ENCODE peak calls at places on chromosomes 4 and X, in six cellular contexts. U, H, A, J, M and C are unnamed samples.

GRCh38 chr4:89307446-89308160 is at the start of gene GPRIN3:
- DNase-seq in U (no peak), H (peak; percentile 55), A (peak; percentile 50), J (no peak), M (peak; percentile 82), C (no peak)

GRCh38 chr4:123930971-123931370 is 534.4 kb downstream of the SPRY1 start:
- DNase-seq in U (peak; percentile 12), H (no peak), A (peak; percentile 26), J (no peak), M (no peak), C (peak; percentile 34)

GRCh38 chr4:151541438-151542071 is 132.6 kb downstream of the FHIP1A start:
- DNase-seq in U (peak; percentile 58), H (peak; percentile 5), A (peak; percentile 84), J (no peak), M (peak; percentile 78), C (no peak)

GRCh38 chr4:116531870-116532269 is 553.5 kb downstream of the TRAM1L1 start:
- DNase-seq in U (no peak), H (no peak), A (peak; percentile 27), J (no peak), M (peak; percentile 83), C (no peak)

GRCh38 chr4:168524006-168524405 is 27.2 kb downstream of the PALLD start:
- DNase-seq in U (peak; percentile 88), H (no peak), A (peak; percentile 87), J (no peak), M (no peak), C (peak; percentile 63)

GRCh38 chr4:143358923-143359694 is 22.4 kb downstream of the GAB1 start:
- DNase-seq in U (peak; percentile 93), H (no peak), A (peak; percentile 84), J (no peak), M (no peak), C (peak; percentile 80)

GRCh38 chr4:189355590-189355989 is 585.1 kb upstream of the FRG1 start:
- DNase-seq in U (no peak), H (no peak), A (no peak), J (no peak), M (no peak), C (no peak)

GRCh38 chrX:148049441-148049840 is 68.3 kb downstream of the FMR1NB start:
- DNase-seq in U (peak; percentile 18), H (peak; percentile 32), A (peak; percentile 33), J (no peak), M (peak; percentile 45), C (peak; percentile 70)

GRCh38 chr4:87141428-87141827 is 79.0 kb downstream of the KLHL8 start:
- DNase-seq in U (no peak), H (no peak), A (no peak), J (no peak), M (no peak), C (no peak)

GRCh38 chr4:26048378-26048882 is 134.4 kb downstream of the SMIM20 start:
- DNase-seq in U (peak; percentile 92), H (no peak), A (peak; percentile 46), J (no peak), M (no peak), C (peak; percentile 68)

GRCh38 chr4:168388890-168389289 is 70.3 kb upstream of the DDX60 start:
- DNase-seq in U (peak; percentile 70), H (no peak), A (peak; percentile 33), J (no peak), M (no peak), C (no peak)

GRCh38 chr4:32435320-32435719 is 1715.2 kb downstream of the PCDH7 start:
- DNase-seq in U (no peak), H (no peak), A (no peak), J (no peak), M (no peak), C (peak; percentile 3)

GRCh38 chr4:179415842-179416223 is 1973.6 kb upstream of the AGA start:
- DNase-seq in U (peak; percentile 10), H (no peak), A (peak; percentile 82), J (no peak), M (peak; percentile 34), C (no peak)

GRCh38 chr4:4519296-4519898 is 22.5 kb downstream of the STX18 start:
- DNase-seq in U (peak; percentile 33), H (no peak), A (peak; percentile 57), J (no peak), M (peak; percentile 29), C (peak; percentile 44)

DNA sequence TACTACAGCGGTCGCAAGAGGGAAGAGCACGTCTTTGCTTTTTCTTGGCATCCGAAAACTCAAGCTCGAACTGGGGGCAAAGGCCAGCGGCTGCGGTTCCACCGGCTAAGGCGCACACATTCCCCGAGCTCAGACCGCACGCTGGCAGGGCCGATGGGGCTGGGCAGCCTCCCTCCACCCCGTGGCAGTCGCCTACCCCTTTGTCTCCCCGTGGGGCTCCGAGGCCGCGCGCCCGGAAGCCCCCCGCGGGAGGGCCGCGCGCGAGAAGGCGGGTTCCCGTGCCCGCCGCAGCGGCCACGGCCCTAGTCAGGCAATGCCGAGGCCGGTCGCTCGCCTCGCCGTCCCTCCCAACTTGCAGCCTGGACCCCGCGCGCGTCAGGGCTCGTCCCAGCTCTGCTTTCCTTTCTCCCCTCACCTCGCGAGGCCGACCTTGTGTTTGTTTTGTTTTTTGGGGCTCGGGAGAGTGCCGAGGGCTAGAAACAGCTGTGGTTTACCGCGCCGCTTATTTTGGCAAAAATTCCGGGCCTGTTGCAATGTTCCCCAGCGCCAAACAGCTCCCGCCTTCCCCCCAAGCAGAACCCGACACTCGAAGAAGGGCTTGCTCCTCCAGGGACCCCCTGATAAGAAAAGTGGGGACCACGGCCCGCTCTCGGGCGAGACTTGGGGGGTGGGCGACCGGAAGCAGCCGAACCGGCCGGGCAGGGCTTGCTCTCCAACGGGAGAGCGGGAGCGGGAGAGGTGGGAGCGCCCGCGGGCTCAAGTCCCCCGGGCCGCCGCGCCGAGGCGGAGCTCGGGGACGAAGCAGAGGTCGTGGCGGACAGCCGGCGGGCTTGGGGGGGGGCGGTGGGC is 553 bp upstream of the N4BP2 start:
- DNase-seq in U (peak; percentile 83), H (peak; percentile 76), A (peak; percentile 93), J (no peak), M (peak; percentile 87), C (peak; percentile 55)
- H3K4ac ChIP-seq in U (peak overlapping the region; percentile 74), H (no peak overlapping the region), A (peak overlapping the region; percentile 98), J (no peak overlapping the region), M (peak overlapping the region; percentile 74), C (peak overlapping the region; percentile 96)

DNA sequence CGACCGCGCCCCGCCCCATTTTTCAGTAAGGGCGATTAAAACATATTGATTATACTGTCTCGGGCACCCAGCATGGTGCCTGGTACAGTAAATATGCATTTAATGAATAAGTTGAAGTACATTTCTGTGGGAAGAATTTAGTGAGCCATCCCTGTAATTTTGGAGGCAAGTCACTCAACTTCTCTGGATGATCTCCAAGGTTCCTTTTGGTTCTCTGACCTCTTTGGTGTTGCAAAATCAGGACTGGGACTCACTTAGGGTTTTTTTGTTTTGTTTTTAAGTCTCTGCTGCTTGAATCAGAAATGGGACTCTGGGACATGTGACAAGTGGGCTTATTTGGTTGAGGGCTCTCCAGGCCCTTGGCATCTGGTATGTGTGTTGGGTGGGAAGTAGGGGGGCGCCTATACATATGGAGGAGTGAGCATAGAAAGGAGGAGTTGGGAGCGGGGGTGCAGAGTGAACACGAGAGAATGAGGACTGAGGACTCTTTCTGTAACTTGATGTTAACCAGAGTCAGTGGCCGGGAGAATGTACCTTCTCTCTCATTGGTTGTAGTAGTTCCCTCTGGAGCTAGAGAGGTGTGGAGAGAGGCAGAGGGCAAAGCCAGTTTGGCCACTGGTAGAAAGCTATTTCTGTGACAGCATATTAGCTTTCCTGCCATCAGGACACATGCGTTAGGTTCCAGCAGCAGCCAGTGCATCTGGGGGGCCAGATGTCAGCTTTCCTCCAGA is 1.9 kb downstream of the ARHGAP10 start:
- DNase-seq in U (peak; percentile 58), H (no peak), A (peak; percentile 59), J (no peak), M (peak; percentile 44), C (no peak)
- H3K4me3 ChIP-seq in U (peak overlapping the region; percentile 97), H (no peak overlapping the region), A (no peak overlapping the region), J (peak overlapping the region; percentile 97), M (no peak overlapping the region), C (no peak overlapping the region)

DNA sequence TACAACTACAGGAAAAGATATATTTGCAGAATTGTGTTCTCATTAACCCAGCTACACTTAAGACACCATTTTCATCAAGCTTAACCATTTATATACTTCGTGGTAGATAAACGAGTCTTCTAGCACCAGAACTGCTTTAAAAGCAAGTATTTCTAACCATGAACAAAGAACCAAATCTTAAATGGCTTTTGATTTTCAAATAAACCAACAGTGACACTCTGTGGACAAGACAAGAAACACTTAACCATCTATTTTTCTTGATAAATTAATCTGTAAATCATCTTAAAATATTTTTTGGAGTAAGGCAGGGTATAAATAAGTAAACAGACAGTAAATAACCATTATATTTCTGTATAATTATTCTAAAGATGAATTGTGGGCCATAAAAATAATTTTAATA is 10.2 kb downstream of the BEND2 start:
- DNase-seq in U (peak; percentile 4), H (no peak), A (no peak), J (no peak), M (peak; percentile 7), C (no peak)
- H3K4ac ChIP-seq in U (no peak overlapping the region), H (no peak overlapping the region), A (no peak overlapping the region), J (no peak overlapping the region), M (no peak overlapping the region), C (no peak overlapping the region)

GRCh38 chr4:7868430-7868775 is 71.3 kb downstream of the AFAP1 start:
- DNase-seq in U (no peak), H (no peak), A (no peak), J (no peak), M (no peak), C (no peak)
- H3K4me3 ChIP-seq in U (no peak overlapping the region), H (no peak overlapping the region), A (no peak overlapping the region), J (no peak overlapping the region), M (no peak overlapping the region), C (no peak overlapping the region)

GRCh38 chr4:78551420-78552351 is at the start of gene ANXA3:
- DNase-seq in U (no peak), H (no peak), A (peak; percentile 24), J (no peak), M (peak; percentile 86), C (peak; percentile 52)
- H3K4ac ChIP-seq in U (peak within 1 kb of the TSS; percentile 68), H (no peak within 1 kb of the TSS), A (peak within 1 kb of the TSS; percentile 86), J (no peak within 1 kb of the TSS), M (peak within 1 kb of the TSS; percentile 44), C (peak within 1 kb of the TSS; percentile 97)

DNA sequence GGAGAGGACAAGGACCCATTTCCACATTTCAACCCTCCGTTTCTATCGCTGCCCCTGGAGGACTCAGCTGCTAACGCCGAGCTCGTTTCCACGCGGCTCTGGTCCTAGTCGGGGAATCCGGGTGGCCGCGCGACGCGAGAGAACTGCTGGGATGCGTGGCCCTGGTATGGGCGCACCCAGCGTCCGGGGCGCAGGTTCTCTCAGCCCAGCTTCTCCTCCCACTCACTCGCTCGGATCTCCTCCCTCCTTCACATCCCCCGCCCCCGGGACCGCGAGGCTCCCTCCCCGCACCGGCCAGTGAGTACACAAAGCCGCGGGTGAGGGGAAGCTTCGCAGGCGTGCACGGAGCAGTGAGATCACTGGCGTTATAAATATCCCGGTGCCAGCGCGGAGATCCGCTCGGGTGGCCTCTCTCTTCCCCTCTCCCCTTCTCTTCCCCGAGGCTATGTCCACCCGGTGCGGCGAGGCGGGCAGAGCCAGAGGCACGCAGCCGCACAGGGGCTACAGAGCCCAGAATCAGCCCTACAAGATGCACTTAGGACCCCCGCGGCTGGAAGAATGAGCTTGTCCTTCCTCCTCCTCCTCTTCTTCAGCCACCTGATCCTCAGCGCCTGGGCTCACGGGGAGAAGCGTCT is at the start of gene FGF5:
- DNase-seq in U (peak; percentile 94), H (peak; percentile 38), A (peak; percentile 89), J (no peak), M (peak; percentile 25), C (peak; percentile 18)
- H3K4me3 ChIP-seq in U (peak within 1 kb of the TSS; percentile 63), H (peak within 1 kb of the TSS; percentile 34), A (peak within 1 kb of the TSS; percentile 88), J (peak within 1 kb of the TSS; percentile 56), M (peak within 1 kb of the TSS; percentile 13), C (peak within 1 kb of the TSS; percentile 7)